ENCODE peak calls at places on chromosomes 7 and 10, in four cellular contexts. S, Y, G and E are unnamed samples.

GRCh38 chr7:151696738-151697514 is 177.2 kb upstream of the RHEB start:
- DNase-seq in S (peak), Y (no peak), G (peak), E (no peak)

GRCh38 chr7:33421384-33421783 is 292.0 kb downstream of the BBS9 start:
- DNase-seq in S (no peak), Y (no peak), G (no peak), E (no peak)

GRCh38 chr10:12334186-12334530 is 15.2 kb upstream of the CAMK1D start:
- DNase-seq in S (no peak), Y (no peak), G (no peak), E (no peak)

GRCh38 chr10:70193391-70193844 is 23.1 kb upstream of the SAR1A start:
- DNase-seq in S (no peak), Y (no peak), G (no peak), E (no peak)

GRCh38 chr10:11684717-11685645 is 57.2 kb upstream of the ECHDC3 start:
- DNase-seq in S (peak), Y (peak), G (no peak), E (peak)

GRCh38 chr7:137820156-137820555 is 26.6 kb downstream of the DGKI start:
- DNase-seq in S (no peak), Y (no peak), G (no peak), E (no peak)

GRCh38 chr10:27242473-27242950 is 1.9 kb upstream of the ACBD5 start:
- DNase-seq in S (no peak), Y (no peak), G (no peak), E (no peak)

GRCh38 chr7:111855842-111856227 is 293.5 kb upstream of the IMMP2L start:
- DNase-seq in S (peak), Y (peak), G (peak), E (no peak)

GRCh38 chr10:74189999-74190421 is 39.0 kb downstream of the ADK start:
- DNase-seq in S (peak), Y (peak), G (no peak), E (no peak)

GRCh38 chr7:130368347-130368746 is 11.9 kb upstream of the CPA1 start:
- DNase-seq in S (no peak), Y (no peak), G (no peak), E (no peak)

GRCh38 chr7:44617225-44617885 is 10.9 kb downstream of the OGDH start:
- DNase-seq in S (peak), Y (peak), G (no peak), E (no peak)

GRCh38 chr10:125661942-125662515 is 20.9 kb downstream of the TEX36 start:
- DNase-seq in S (peak), Y (peak), G (no peak), E (no peak)

GRCh38 chr10:113133497-113133896 is 183.4 kb downstream of the TCF7L2 start:
- DNase-seq in S (no peak), Y (peak), G (no peak), E (no peak)

GRCh38 chr7:43692582-43693373 is 36.5 kb downstream of the COA1 start:
- DNase-seq in S (peak), Y (peak), G (no peak), E (no peak)

GRCh38 chr7:6375346-6376101 is 72.2 kb downstream of the DAGLB start:
- DNase-seq in S (peak), Y (peak), G (no peak), E (no peak)

GRCh38 chr10:70381491-70382421 is 669 bp downstream of the LRRC20 start:
- DNase-seq in S (peak), Y (no peak), G (peak), E (no peak)

GRCh38 chr10:4195214-4195613 is 410.2 kb upstream of the KLF6 start:
- DNase-seq in S (peak), Y (peak), G (no peak), E (no peak)

GRCh38 chr10:132477398-132478340 is 59.9 kb upstream of the INPP5A start:
- DNase-seq in S (no peak), Y (no peak), G (no peak), E (no peak)

GRCh38 chr7:126715076-126715475 is 537.7 kb downstream of the GRM8 start:
- DNase-seq in S (no peak), Y (no peak), G (no peak), E (no peak)

GRCh38 chr10:86585037-86585725 is 63.6 kb upstream of the WAPL start:
- DNase-seq in S (peak), Y (peak), G (peak), E (no peak)

GRCh38 chr7:2198760-2199159 is 34.0 kb downstream of the MAD1L1 start:
- DNase-seq in S (no peak), Y (no peak), G (no peak), E (no peak)

GRCh38 chr10:31383810-31384588 is 65.0 kb downstream of the ZEB1 start:
- DNase-seq in S (no peak), Y (no peak), G (no peak), E (no peak)

GRCh38 chr7:711967-712600 is 14.4 kb upstream of the DNAAF5 start:
- DNase-seq in S (no peak), Y (no peak), G (no peak), E (no peak)

GRCh38 chr7:34060548-34060947 is 155.2 kb downstream of the BMPER start:
- DNase-seq in S (no peak), Y (no peak), G (no peak), E (no peak)

GRCh38 chr7:33422825-33423645 is 293.7 kb downstream of the BBS9 start:
- DNase-seq in S (no peak), Y (no peak), G (no peak), E (no peak)

GRCh38 chr10:29522038-29522855 is 112.5 kb downstream of the SVIL start:
- DNase-seq in S (no peak), Y (peak), G (no peak), E (no peak)

GRCh38 chr7:27031289-27032172 is 64.3 kb downstream of the HOXA1 start:
- DNase-seq in S (peak), Y (peak), G (no peak), E (no peak)

GRCh38 chr10:81116990-81117389 is 579.3 kb downstream of the SH2D4B start:
- DNase-seq in S (no peak), Y (no peak), G (no peak), E (no peak)

GRCh38 chr10:59962755-59963154 is 56.4 kb upstream of the CCDC6 start:
- DNase-seq in S (no peak), Y (no peak), G (no peak), E (no peak)

GRCh38 chr10:132297521-132297920 is 10.2 kb downstream of the STK32C start:
- DNase-seq in S (no peak), Y (no peak), G (no peak), E (no peak)

GRCh38 chr7:115097175-115097671 is 175.3 kb downstream of the MDFIC start:
- DNase-seq in S (peak), Y (peak), G (no peak), E (no peak)

GRCh38 chr7:115099906-115100305 is 178.0 kb downstream of the MDFIC start:
- DNase-seq in S (peak), Y (peak), G (no peak), E (no peak)

GRCh38 chr7:115101199-115101598 is 179.3 kb downstream of the MDFIC start:
- DNase-seq in S (no peak), Y (no peak), G (no peak), E (no peak)

GRCh38 chr7:115094163-115094562 is 172.3 kb downstream of the MDFIC start:
- DNase-seq in S (peak), Y (no peak), G (no peak), E (no peak)

DNA sequence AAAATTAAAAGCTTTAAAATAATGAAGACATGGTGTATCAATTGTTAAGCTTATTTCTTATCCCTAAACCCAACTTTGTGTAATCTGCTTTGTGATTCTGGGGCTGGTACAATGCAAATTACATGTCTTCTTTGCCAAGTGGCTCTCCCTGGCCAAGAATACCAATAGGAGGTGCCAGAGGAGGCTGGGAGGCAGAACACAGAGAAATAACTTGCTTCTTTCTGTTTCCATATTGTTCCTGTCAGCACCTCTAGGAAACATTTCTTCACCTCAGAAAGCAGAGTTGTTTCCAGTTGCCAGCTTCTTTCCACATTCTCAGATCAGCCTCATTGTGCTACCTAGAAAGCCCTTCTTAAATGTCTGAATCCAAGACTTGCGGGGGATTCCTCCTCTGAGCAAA is 174.4 kb downstream of the MDFIC start:
- DNase-seq in S (no peak), Y (no peak), G (no peak), E (no peak)
- TF ChIP-seq CTCF in S (no peak), Y (no peak), G (no peak), E (no peak)

GRCh38 chr7:85806321-85806720 is 619.5 kb upstream of the SEMA3D start:
- DNase-seq in S (peak), Y (no peak), G (no peak), E (no peak)
- TF ChIP-seq CTCF in S (peak), Y (no peak), G (peak), E (no peak)

DNA sequence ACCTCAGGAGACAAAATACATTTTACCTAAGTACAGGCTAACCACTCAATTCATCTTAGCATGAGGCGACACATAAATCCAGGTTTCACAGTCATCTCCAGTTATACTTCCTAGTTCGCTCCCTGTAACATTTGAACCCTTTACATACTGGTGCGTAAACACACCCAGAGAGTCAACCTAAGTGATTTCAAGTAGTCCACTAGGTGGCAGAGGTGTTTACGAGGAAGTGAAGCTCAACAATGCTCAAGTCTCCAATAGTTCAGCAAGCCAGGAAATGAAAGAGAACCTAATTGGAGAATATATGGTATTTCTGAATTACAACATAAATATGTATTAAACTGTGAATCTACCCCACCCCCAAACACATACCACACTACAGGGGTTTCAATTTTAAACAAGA is 76.3 kb upstream of the ABCB5 start:
- DNase-seq in S (peak), Y (no peak), G (no peak), E (no peak)
- TF ChIP-seq CTCF in S (peak), Y (no peak), G (peak), E (no peak)

GRCh38 chr10:99548041-99548530 is 15.3 kb downstream of the NKX2-3 start:
- DNase-seq in S (peak), Y (no peak), G (no peak), E (no peak)
- TF ChIP-seq CTCF in S (peak), Y (peak), G (peak), E (no peak)

GRCh38 chr7:142301923-142302550 is 44.2 kb upstream of the PRSS58 start:
- DNase-seq in S (peak), Y (peak), G (no peak), E (no peak)
- TF ChIP-seq CTCF in S (peak), Y (peak), G (peak), E (peak)

DNA sequence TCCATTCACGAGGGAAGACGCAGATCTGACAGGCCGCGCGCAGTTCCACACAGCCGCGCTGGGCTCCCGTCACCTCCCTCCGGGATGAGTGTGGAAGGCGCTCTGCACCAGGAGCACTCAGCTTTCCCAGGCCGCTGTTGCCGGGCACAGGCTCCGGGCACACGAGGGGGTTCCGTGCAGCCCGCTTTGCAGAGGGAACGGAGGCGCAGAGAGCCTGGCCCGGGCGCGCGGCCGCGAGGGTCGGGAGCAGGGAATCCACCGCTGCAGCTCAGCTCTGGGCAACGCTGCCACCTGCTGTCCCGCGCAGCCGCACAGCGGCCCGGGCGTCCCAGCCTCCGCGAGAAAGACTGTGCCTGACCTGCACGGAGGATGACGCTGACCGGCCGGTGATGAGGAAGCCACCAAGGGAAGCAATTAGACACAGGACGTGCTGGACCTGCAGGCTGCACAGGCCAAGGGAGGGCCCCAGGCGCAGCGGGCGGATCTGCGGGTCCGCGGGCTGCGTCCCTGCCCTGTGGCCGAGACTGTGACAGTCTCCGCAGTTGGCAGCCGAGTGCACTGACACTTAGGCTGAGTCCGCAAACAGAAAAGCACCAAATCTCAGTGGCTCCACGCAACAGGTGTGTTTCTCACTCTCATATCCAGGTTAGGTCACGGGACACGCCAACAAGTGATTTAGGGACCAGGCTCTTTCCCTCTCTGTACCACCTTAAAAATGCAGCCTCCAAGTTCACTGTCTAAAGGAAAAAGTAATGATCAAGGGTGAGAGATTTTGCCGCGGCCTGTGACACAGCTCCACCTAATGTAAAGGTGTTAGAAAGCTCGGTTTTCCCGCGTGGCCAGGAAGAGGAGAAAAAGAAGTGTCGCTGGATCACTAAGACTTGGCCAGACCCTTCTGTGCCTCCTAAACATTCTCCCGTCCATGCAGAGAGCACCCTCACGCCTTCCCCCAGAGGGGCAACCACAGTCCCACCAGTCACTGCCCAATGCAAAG is 94.5 kb downstream of the SEC61G start:
- DNase-seq in S (peak), Y (peak), G (peak), E (no peak)
- TF ChIP-seq CTCF in S (peak), Y (peak), G (peak), E (no peak)

GRCh38 chr10:33818343-33818742 is 483.9 kb upstream of the NRP1 start:
- DNase-seq in S (no peak), Y (no peak), G (no peak), E (no peak)
- TF ChIP-seq CTCF in S (no peak), Y (no peak), G (no peak), E (no peak)

DNA sequence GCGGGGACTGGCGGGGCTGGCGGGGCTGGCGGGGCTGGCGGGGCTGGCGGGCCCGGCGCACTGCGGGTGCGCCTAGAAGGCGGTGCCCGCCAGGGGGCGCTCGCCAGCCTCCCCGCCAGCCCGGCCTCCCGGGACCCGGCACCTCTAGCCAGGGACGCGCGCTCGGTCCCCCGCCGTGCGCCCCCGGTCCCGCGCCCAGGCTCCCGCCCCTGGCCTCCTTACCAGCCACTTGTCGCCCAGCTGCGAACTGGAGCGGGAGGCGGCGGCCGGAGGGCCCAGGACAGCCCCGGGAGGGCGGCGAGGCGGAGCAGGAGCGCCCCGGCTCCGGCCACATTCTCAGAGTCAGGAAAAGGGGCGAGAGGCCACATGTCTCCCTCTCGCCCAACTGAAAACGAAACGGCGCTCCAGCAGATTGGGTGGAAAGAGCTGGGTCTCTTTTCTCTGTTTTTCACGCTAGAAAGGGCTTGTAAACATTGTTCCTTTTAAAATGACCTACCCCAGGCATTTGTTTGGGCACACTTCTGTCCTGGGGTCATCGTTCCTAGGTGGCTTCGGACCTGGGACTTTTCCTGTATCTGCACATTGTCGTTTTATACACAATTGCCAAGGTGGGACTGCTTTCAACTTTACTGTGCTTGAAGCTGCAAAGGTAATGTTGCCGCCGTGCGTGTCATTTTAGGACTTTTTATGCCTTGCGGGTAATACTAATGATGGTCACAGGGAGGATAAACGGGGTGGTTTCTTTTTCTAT is 378 bp upstream of the PRKCQ start:
- DNase-seq in S (no peak), Y (peak), G (peak), E (no peak)
- TF ChIP-seq CTCF in S (no peak), Y (peak), G (no peak), E (no peak)

GRCh38 chr7:11430112-11430511 is 401.9 kb downstream of the THSD7A start:
- DNase-seq in S (no peak), Y (no peak), G (no peak), E (no peak)

GRCh38 chr7:11424006-11424405 is 408.0 kb downstream of the THSD7A start:
- DNase-seq in S (no peak), Y (no peak), G (peak), E (no peak)

GRCh38 chr7:11428877-11429617 is 403.0 kb downstream of the THSD7A start:
- DNase-seq in S (no peak), Y (no peak), G (no peak), E (no peak)

DNA sequence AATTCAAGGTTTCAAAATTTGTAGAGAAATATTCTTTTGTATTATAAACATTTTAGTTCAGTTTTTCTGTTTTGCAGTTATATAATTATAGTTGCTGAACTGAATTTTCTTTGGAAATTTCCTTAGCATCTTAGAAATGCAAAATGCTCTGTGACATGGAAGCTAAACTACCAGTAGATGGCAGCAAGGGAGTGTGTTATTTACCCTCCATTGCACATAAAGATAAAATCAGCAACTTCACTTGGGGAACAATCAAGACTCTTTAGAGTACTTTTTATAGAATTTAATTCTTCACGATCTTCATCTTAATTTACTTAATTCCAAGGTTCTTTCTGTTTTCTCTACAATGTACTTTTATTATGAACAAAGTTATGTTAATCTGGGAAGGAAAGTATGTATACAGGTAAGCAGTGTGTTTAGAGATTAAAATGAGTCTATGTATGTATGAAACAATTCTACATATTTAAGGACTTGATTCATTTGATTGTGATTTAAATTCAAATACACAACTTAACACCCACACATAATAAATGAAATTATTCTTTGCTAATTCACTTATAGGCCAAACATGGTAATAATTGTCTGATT is 404.2 kb downstream of the THSD7A start:
- DNase-seq in S (peak), Y (peak), G (peak), E (no peak)
- TF ChIP-seq CTCF in S (peak), Y (peak), G (peak), E (peak)